ENCODE peak calls at places on chromosomes 16 and 17, in six cellular contexts. G is CD4-positive, alpha-beta memory T cell; N is astrocyte; V is fibroblast of lung; Z is endothelial cell of umbilical vein; S is lung. E is an unnamed sample.

GRCh38 chr16:49484454-49484853 is 110.8 kb downstream of the C16orf78 start:
- DNase-seq in G (no peak), N (no peak), V (no peak), Z (no peak), S (peak; percentile 44), E (peak; percentile 74)

GRCh38 chr17:49592263-49592662 is 16.6 kb downstream of the NXPH3 start:
- DNase-seq in G (no peak), N (no peak), V (no peak), Z (no peak), S (no peak), E (no peak)

GRCh38 chr16:31134625-31135534 is 647 bp downstream of the PRSS8 start:
- DNase-seq in G (no peak), N (no peak), V (peak; percentile 8), Z (no peak), S (peak; percentile 64), E (peak; percentile 79)

GRCh38 chr17:34811561-34811960 is 149.7 kb downstream of the CCT6B start:
- DNase-seq in G (no peak), N (no peak), V (no peak), Z (no peak), S (no peak), E (no peak)

GRCh38 chr17:32159586-32160438 is 17.5 kb downstream of the RHOT1 start:
- DNase-seq in G (no peak), N (no peak), V (no peak), Z (no peak), S (no peak), E (no peak)

GRCh38 chr17:61205931-61206330 is 193.7 kb upstream of the TBX2 start:
- DNase-seq in G (no peak), N (peak; percentile 63), V (peak; percentile 72), Z (no peak), S (no peak), E (no peak)

GRCh38 chr17:63700528-63701441 is 860 bp upstream of the LIMD2 start:
- DNase-seq in G (peak; percentile 58), N (peak; percentile 50), V (peak; percentile 44), Z (peak; percentile 63), S (no peak), E (no peak)

GRCh38 chr16:75593825-75594820 is 27.9 kb downstream of the GABARAPL2 start:
- DNase-seq in G (no peak), N (peak; percentile 88), V (peak; percentile 9), Z (peak; percentile 48), S (no peak), E (no peak)

GRCh38 chr17:72030067-72030899 is 90.5 kb upstream of the SOX9 start:
- DNase-seq in G (peak; percentile 5), N (peak; percentile 59), V (peak; percentile 68), Z (no peak), S (peak; percentile 46), E (peak; percentile 37)

GRCh38 chr17:70871180-70871818 is 702.0 kb downstream of the KCNJ2 start:
- DNase-seq in G (no peak), N (no peak), V (peak; percentile 26), Z (no peak), S (no peak), E (no peak)

GRCh38 chr17:38451840-38452529 is 23.7 kb downstream of the ARHGAP23 start:
- DNase-seq in G (no peak), N (peak; percentile 89), V (peak; percentile 82), Z (peak; percentile 95), S (no peak), E (no peak)

GRCh38 chr17:78665952-78666920 is 89.0 kb upstream of the DNAH17 start:
- DNase-seq in G (peak; percentile 63), N (no peak), V (no peak), Z (peak; percentile 94), S (no peak), E (no peak)

GRCh38 chr16:20300312-20301097 is 26.8 kb downstream of the GP2 start:
- DNase-seq in G (peak; percentile 1), N (peak; percentile 10), V (peak; percentile 41), Z (peak; percentile 39), S (peak; percentile 46), E (peak; percentile 88)

GRCh38 chr17:253091-253846 is 71.8 kb upstream of the DOC2B start:
- DNase-seq in G (no peak), N (no peak), V (no peak), Z (no peak), S (no peak), E (peak; percentile 15)

GRCh38 chr16:12178251-12178990 is 201.9 kb downstream of the SNX29 start:
- DNase-seq in G (no peak), N (peak; percentile 86), V (peak; percentile 62), Z (no peak), S (peak; percentile 44), E (peak; percentile 15)

GRCh38 chr17:42181851-42182207 is 887 bp upstream of the KCNH4 start:
- DNase-seq in G (no peak), N (no peak), V (no peak), Z (no peak), S (no peak), E (no peak)

GRCh38 chr17:42182927-42183734 is 2.1 kb downstream of the HCRT start:
- DNase-seq in G (no peak), N (peak; percentile 23), V (peak; percentile 50), Z (peak; percentile 21), S (no peak), E (no peak)

GRCh38 chr17:42184717-42185496 is at the start of gene HCRT:
- DNase-seq in G (no peak), N (no peak), V (no peak), Z (no peak), S (no peak), E (no peak)

GRCh38 chr17:42185497-42185860 is 227 bp upstream of the HCRT start:
- DNase-seq in G (no peak), N (no peak), V (no peak), Z (no peak), S (no peak), E (no peak)

DNA sequence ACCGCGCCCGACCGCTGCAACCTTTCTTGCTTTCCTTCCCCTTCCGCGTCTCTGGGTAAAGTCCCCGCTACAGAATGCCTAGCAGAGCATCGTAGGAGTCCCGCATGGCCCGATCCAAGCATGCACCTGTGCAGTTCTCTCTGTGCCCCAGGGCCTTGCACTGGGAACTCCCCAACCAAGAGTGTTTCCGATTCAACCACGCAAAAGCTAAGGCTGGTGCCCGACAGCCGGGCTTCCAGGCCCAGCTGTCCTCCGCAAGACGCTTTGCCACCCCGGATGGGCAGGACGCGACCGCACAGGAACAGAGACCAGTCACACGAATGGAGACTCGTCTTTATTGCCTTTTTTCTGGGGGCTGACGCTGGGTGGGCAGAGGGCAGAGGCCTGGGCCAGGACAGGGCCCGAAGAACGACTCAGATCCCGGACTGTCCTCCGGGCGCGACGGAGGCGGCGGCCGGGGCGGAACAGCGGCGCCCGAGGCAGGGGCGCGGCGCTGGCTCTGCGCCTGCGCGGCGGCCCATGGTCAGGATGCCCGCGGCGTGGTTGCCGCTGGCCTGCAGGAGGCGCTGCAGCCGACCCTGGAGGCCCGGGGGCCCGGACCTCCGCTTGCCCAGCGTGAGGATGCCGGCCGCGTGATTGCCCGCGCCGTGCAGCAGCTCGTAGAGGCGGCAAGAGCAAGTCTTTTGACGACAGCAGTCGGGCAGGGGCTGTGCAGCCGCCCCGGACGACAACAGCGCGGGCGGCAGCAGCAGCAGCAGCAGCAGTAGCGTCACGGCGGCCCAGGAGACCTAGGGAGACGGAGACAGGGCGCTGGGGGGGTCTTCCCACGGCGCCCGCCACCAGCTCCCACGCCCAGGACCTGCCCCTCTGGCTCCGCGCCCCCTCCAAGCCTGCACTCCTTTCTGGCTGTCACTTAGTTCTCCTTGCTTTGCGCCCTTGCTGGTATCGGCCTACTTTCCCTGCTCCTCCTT is 1.2 kb downstream of the HCRT start:
- DNase-seq in G (peak; percentile 74), N (peak; percentile 11), V (peak; percentile 67), Z (peak; percentile 70), S (peak; percentile 61), E (peak; percentile 61)
- H3K27ac ChIP-seq in G (peak overlapping the region; percentile 72), N (no peak overlapping the region), V (no peak overlapping the region), Z (peak overlapping the region; percentile 16), S (peak overlapping the region; percentile 57), E (peak overlapping the region; percentile 54)

DNA sequence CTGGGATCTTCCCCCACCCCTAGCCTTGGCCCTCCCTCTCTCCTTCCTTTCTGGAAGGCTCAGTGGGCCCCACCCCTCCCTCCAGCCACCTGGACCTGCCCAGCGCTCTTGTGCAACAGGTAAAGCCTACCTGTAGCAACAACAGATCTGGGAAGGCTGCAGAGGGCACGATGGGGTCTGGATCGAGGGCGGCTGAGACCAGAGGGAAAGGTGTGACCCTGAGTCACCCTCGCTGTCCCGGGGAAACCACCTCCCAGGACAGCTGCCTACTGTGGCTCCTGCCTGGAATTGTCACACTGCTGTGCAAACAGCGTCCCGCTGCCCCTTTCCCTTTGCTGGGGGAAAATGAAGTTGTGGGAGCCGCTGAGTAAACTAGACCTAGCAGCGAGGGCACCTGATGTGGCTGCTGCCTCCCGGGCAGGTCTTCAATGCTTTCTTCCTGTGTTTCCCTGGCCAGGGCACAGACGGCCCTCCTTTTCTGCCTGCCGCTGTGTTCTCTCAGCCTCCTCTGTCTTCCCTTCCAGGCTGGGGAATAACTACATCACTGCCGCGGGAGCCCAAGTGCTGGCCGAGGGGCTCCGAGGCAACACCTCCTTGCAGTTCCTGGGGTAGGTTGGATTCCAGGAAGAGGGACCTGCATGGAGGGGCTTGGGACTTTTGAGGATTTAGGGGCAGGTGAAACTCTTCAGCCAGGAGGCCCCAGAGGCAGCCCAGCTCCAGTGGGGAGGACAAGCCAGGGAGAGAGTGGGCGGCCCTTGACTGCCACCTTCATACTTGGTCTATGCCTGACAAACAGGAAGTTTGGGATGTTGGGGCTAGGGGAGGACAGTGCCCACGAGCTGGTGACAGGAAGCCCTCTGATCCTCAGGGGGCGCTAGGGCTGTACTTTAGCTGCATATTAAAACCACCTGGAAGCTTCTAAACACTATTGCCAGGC is 22.2 kb upstream of the CYLD start:
- DNase-seq in G (no peak), N (no peak), V (no peak), Z (no peak), S (no peak), E (no peak)
- H3K4me1 ChIP-seq in G (peaks cover 12% of the 10 kb centered on the region), N (no peaks in the 10 kb centered on the region), V (no peaks in the 10 kb centered on the region), Z (no peaks in the 10 kb centered on the region), S (peaks cover 1% of the 10 kb centered on the region), E (no peaks in the 10 kb centered on the region)

GRCh38 chr16:88761143-88761534 is 23.9 kb downstream of the PIEZO1 start:
- DNase-seq in G (no peak), N (no peak), V (no peak), Z (no peak), S (no peak), E (no peak)

GRCh38 chr16:88762258-88762870 is 22.7 kb downstream of the PIEZO1 start:
- DNase-seq in G (no peak), N (no peak), V (no peak), Z (no peak), S (no peak), E (no peak)

GRCh38 chr16:88762941-88763340 is 22.1 kb downstream of the PIEZO1 start:
- DNase-seq in G (no peak), N (no peak), V (no peak), Z (no peak), S (no peak), E (no peak)

GRCh38 chr16:88760424-88761142 is 24.4 kb downstream of the PIEZO1 start:
- DNase-seq in G (no peak), N (no peak), V (no peak), Z (no peak), S (no peak), E (no peak)

DNA sequence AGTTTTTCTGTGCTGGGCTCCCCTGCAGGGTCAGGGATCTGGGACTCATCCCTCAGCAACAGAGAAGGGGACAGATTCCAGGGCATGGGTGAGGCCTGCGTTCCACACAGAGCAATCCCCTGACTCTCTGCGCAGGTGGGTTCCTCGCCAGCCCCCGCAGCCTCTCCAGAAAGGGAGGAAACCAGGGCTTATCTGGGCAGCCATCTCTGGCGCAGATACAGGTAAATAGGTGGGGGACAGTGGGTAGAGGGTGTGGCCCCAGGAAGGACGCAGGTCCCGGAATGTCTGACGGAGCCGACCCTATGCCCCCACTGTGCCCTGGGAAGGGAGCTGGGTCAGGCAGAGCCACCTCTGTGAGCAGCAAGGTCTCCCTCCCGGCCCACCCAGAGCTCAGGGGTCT is 23.2 kb downstream of the PIEZO1 start:
- DNase-seq in G (no peak), N (no peak), V (no peak), Z (no peak), S (no peak), E (no peak)
- H3K27ac ChIP-seq in G (peak overlapping the region; percentile 3), N (no peak overlapping the region), V (no peak overlapping the region), Z (no peak overlapping the region), S (peak overlapping the region; percentile 62), E (no peak overlapping the region)

GRCh38 chr17:44066204-44066930 is at the start of gene LSM12:
- DNase-seq in G (peak; percentile 88), N (peak; percentile 66), V (peak; percentile 88), Z (peak; percentile 94), S (peak; percentile 93), E (peak; percentile 85)
- H3K4me1 ChIP-seq in G (peaks cover 45% of the 10 kb centered on the region), N (peaks cover 7% of the 10 kb centered on the region), V (peaks cover 6% of the 10 kb centered on the region), Z (peaks cover 22% of the 10 kb centered on the region), S (peaks cover 2% of the 10 kb centered on the region), E (peaks cover 10% of the 10 kb centered on the region)

E was measured in pancreas.